ENCODE peak calls at places on chromosomes 6 and 20, in five cellular contexts. S is activated CD8-positive, alpha-beta memory T cell treated with anti-CD3 and anti-CD28 coated beads for 48 hours; K is occipital lobe; E is NCI-H1930; T is lower leg skin. I is an unnamed sample.

GRCh38 chr6:99602519-99603420 is 3.9 kb upstream of the PRDM13 start:
- DNase-seq in S (no peak), K (no peak), E (no peak), T (no peak), I (no peak)

GRCh38 chr6:142213402-142213801 is 66.3 kb downstream of the VTA1 start:
- DNase-seq in S (no peak), K (no peak), E (no peak), T (no peak), I (no peak)

GRCh38 chr6:148593813-148594170 is 153.0 kb upstream of the UST start:
- DNase-seq in S (no peak), K (no peak), E (no peak), T (no peak), I (no peak)

GRCh38 chr20:8633366-8633765 is 435.5 kb upstream of the PLCB4 start:
- DNase-seq in S (no peak), K (no peak), E (no peak), T (no peak), I (peak)

GRCh38 chr20:46348972-46349741 is 40.9 kb upstream of the CDH22 start:
- DNase-seq in S (no peak), K (peak), E (peak), T (no peak), I (peak)

GRCh38 chr6:138372711-138373463 is 4.8 kb upstream of the SMIM28 start:
- DNase-seq in S (no peak), K (no peak), E (no peak), T (no peak), I (peak)

GRCh38 chr6:2973656-2974055 is 2.3 kb upstream of the SERPINB6 start:
- DNase-seq in S (no peak), K (no peak), E (no peak), T (no peak), I (peak)

GRCh38 chr20:21017381-21018085 is 88.6 kb downstream of the LINC00237 start:
- DNase-seq in S (no peak), K (no peak), E (no peak), T (no peak), I (no peak)

GRCh38 chr20:47252879-47253307 is 103.6 kb downstream of the ZMYND8 start:
- DNase-seq in S (no peak), K (no peak), E (no peak), T (no peak), I (no peak)

GRCh38 chr6:91697010-91697694 is 1110.3 kb upstream of the MAP3K7 start:
- DNase-seq in S (no peak), K (no peak), E (no peak), T (no peak), I (no peak)

GRCh38 chr6:16697437-16698162 is 63.7 kb downstream of the ATXN1 start:
- DNase-seq in S (no peak), K (no peak), E (no peak), T (no peak), I (no peak)

GRCh38 chr6:132132420-132132819 is 181.2 kb upstream of the CCN2 start:
- DNase-seq in S (no peak), K (no peak), E (no peak), T (no peak), I (no peak)

GRCh38 chr20:57464642-57465211 is 60.2 kb downstream of the CTCFL start:
- DNase-seq in S (no peak), K (no peak), E (no peak), T (no peak), I (no peak)

GRCh38 chr20:34316191-34316814 is 13.1 kb upstream of the AHCY start:
- DNase-seq in S (no peak), K (no peak), E (no peak), T (no peak), I (peak)

GRCh38 chr6:109759098-109759855 is 68.2 kb downstream of the FIG4 start:
- DNase-seq in S (no peak), K (no peak), E (no peak), T (no peak), I (no peak)

GRCh38 chr6:167827062-167827587 is 414 bp downstream of the AFDN start:
- DNase-seq in S (no peak), K (no peak), E (no peak), T (no peak), I (no peak)

GRCh38 chr20:38987777-38988176 is 25.6 kb downstream of the DHX35 start:
- DNase-seq in S (no peak), K (no peak), E (no peak), T (no peak), I (no peak)

GRCh38 chr6:134295953-134296553 is 21.9 kb downstream of the SGK1 start:
- DNase-seq in S (no peak), K (no peak), E (no peak), T (peak), I (peak)

GRCh38 chr6:143531720-143532504 is 20.4 kb upstream of the FUCA2 start:
- DNase-seq in S (no peak), K (no peak), E (no peak), T (no peak), I (no peak)

GRCh38 chr20:63782051-63782471 is 42.5 kb downstream of the SLC2A4RG start:
- DNase-seq in S (no peak), K (no peak), E (no peak), T (no peak), I (no peak)

GRCh38 chr6:170209354-170210025 is 81.4 kb downstream of the DLL1 start:
- DNase-seq in S (no peak), K (no peak), E (no peak), T (peak), I (no peak)